ENCODE peak calls at places on chromosome 6, in eight cellular contexts. Z, Q, X, V, O, B, C and A are unnamed samples.
A peak's percentile ranks its signal among the peaks of the same experiment; 100 is the strongest.

GRCh38 chr6:166341915-166342292 is 441 bp downstream of the SFT2D1 start:
- DNase-seq in C (no peak), X (no peak), B (no peak), O (peak; percentile 34), Z (no peak), Q (no peak), V (no peak), A (no peak)

GRCh38 chr6:34195726-34196115 is 41.0 kb upstream of the HMGA1 start:
- DNase-seq in X (no peak), Q (peak; percentile 27), Z (no peak), B (no peak), C (no peak), V (no peak), O (no peak), A (no peak)

GRCh38 chr6:95815389-95816056 is 200.3 kb upstream of the FUT9 start:
- DNase-seq in V (no peak), Q (no peak), B (no peak), C (peak; percentile 99), Z (no peak), O (peak; percentile 13), X (no peak), A (no peak)

GRCh38 chr6:155528982-155529453 is 73.4 kb upstream of the NOX3 start:
- DNase-seq in Z (no peak), O (no peak), X (peak; percentile 96), V (peak; percentile 94), B (no peak), Q (no peak), C (peak; percentile 95), A (peak; percentile 7)

GRCh38 chr6:107361568-107362270 is 97.6 kb downstream of the PDSS2 start:
- DNase-seq in C (peak; percentile 85), X (peak; percentile 80), O (no peak), B (no peak), Z (no peak), V (peak; percentile 82), Q (no peak), A (peak; percentile 20)

GRCh38 chr6:4964675-4965336 is 39.0 kb downstream of the RPP40 start:
- DNase-seq in Q (no peak), X (no peak), C (no peak), O (no peak), B (no peak), Z (no peak), V (no peak), A (no peak)

GRCh38 chr6:149897015-149897697 is 757 bp downstream of the RAET1E start:
- DNase-seq in O (peak; percentile 82), X (peak; percentile 70), Q (peak; percentile 79), B (peak; percentile 52), Z (peak; percentile 89), C (no peak), V (peak; percentile 92), A (peak; percentile 28)

GRCh38 chr6:11043961-11044711 is at the start of gene ELOVL2:
- DNase-seq in Z (no peak), X (no peak), O (peak; percentile 77), Q (peak; percentile 49), C (peak; percentile 59), B (peak; percentile 40), V (peak; percentile 61), A (peak; percentile 67)

GRCh38 chr6:68572525-68572924 is 62.6 kb upstream of the ADGRB3 start:
- DNase-seq in B (no peak), Z (no peak), V (no peak), C (peak; percentile 62), O (peak; percentile 46), Q (no peak), X (peak; percentile 5), A (peak; percentile 33)

GRCh38 chr6:170129691-170130171 is 161.1 kb downstream of the DLL1 start:
- DNase-seq in Z (peak; percentile 55), X (no peak), O (peak; percentile 60), Q (peak; percentile 80), V (no peak), C (no peak), B (no peak), A (peak; percentile 80)

GRCh38 chr6:47105469-47106188 is 63.5 kb upstream of the ADGRF1 start:
- DNase-seq in X (no peak), Z (no peak), B (no peak), C (no peak), O (no peak), V (no peak), Q (no peak), A (no peak)

GRCh38 chr6:78598966-78599365 is 268.4 kb upstream of the IRAK1BP1 start:
- DNase-seq in X (peak; percentile 91), B (peak; percentile 3), Q (no peak), C (no peak), Z (no peak), V (peak; percentile 97), O (no peak), A (no peak)
- H3K27ac ChIP-seq in X (no peak overlapping the region), B (peak overlapping the region; percentile 53), Q (no peak overlapping the region), C (no peak overlapping the region), Z (peak overlapping the region; percentile 47), V (no peak overlapping the region), O (peak overlapping the region; percentile 20), A (no peak overlapping the region)

GRCh38 chr6:13427346-13427745 is 60.1 kb downstream of the GFOD1 start:
- DNase-seq in V (no peak), B (no peak), X (no peak), Q (no peak), Z (no peak), C (no peak), O (no peak), A (no peak)
- H3K27ac ChIP-seq in V (no peak overlapping the region), B (no peak overlapping the region), X (no peak overlapping the region), Q (peak overlapping the region; percentile 67), Z (peak overlapping the region; percentile 91), C (no peak overlapping the region), O (no peak overlapping the region), A (no peak overlapping the region)

DNA sequence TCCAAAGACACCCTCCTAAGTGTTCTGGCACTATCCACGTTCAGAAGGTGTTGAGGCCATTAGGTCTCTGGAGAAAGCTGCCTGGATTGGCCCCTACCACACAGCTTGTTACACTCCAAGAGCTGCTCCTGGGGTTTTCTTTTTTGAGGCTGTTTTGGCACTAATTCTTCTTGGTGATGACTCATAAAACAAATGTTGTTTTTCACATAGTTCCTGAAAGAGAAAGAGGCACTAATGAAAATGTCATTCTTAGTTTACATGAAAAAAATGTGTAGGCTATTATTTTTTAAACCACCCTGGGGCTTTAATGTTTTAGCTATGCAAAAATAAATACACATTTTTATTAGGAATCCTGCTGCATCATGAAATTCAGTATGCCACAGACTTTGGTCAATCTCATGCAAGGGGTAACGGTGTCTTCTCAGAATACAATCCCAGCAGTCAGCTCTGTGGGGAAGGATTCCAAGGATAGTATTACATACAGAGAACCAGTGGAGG is 38.1 kb downstream of the TBPL1 start:
- DNase-seq in Q (no peak), C (peak; percentile 21), O (no peak), X (peak; percentile 65), B (no peak), V (peak; percentile 90), Z (no peak), A (peak; percentile 33)
- H3K27ac ChIP-seq in Q (no peak overlapping the region), C (no peak overlapping the region), O (no peak overlapping the region), X (peak overlapping the region; percentile 22), B (peak overlapping the region; percentile 41), V (peak overlapping the region; percentile 76), Z (peak overlapping the region; percentile 4), A (no peak overlapping the region)

DNA sequence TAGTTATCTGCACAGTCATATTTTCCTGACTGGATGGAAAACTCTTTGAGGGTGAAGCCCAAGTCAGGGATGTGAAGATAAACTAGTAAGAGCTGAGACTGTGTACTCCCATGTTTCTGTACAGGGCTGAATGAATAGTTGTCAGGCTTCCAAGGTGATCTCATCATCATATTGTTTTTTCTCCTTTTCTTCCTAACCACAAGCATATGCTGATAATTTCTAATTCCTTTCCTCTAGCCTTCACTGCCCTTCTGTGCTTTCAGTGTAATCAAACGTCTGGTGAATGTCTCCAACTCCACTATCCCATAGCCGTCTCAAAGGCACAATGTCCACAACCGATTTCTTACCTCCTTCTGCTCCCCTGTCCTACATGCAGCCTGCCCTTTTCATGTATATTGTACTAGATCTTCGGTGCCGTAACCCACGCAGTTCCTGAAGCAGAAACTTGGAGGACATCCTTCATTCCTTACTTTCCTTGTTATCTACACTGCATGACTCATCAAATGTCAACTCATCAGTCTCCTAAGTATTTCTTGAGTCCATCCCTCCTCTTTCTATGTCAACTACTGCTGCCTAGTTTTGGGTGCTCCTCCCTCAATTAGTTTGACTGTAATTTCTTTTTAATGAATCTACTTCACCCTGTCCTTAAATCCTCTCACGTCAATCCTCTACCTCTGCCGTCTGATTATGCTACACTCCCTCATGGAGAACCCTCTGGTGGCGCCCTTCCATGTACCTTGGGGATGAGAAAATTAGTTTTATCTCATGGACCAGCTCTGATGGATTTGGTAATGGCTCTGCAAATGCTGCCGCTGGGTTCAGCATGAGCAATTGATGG is 21.9 kb downstream of the NCOA7 start:
- DNase-seq in Q (no peak), C (no peak), V (peak; percentile 98), X (peak; percentile 93), O (no peak), Z (no peak), B (peak; percentile 33), A (peak; percentile 57)
- H3K27ac ChIP-seq in Q (peak overlapping the region; percentile 68), C (no peak overlapping the region), V (peak overlapping the region; percentile 75), X (peak overlapping the region; percentile 89), O (peak overlapping the region; percentile 76), Z (peak overlapping the region; percentile 59), B (peak overlapping the region; percentile 46), A (peak overlapping the region; percentile 26)

GRCh38 chr6:87904041-87904440 is 143.6 kb upstream of the SPACA1 start:
- DNase-seq in Z (no peak), X (no peak), C (no peak), B (no peak), Q (no peak), V (no peak), O (no peak), A (no peak)
- H3K27ac ChIP-seq in Z (no peak overlapping the region), X (no peak overlapping the region), C (no peak overlapping the region), B (no peak overlapping the region), Q (no peak overlapping the region), V (no peak overlapping the region), O (no peak overlapping the region), A (no peak overlapping the region)

GRCh38 chr6:167444602-167445346 is 119.9 kb downstream of the TTLL2 start:
- DNase-seq in X (no peak), C (peak; percentile 20), Q (no peak), Z (peak; percentile 34), V (no peak), B (no peak), O (no peak), A (no peak)

GRCh38 chr6:167448378-167448777 is 123.5 kb downstream of the TTLL2 start:
- DNase-seq in Z (peak; percentile 52), C (no peak), B (no peak), X (no peak), Q (no peak), O (no peak), V (no peak), A (no peak)

GRCh38 chr6:167443098-167443680 is 118.3 kb downstream of the TTLL2 start:
- DNase-seq in O (no peak), B (no peak), V (no peak), Q (no peak), X (no peak), Z (no peak), C (no peak), A (no peak)

GRCh38 chr6:167441653-167442644 is 117.1 kb downstream of the TTLL2 start:
- DNase-seq in V (no peak), C (no peak), Q (no peak), O (peak; percentile 28), B (no peak), Z (no peak), X (no peak), A (no peak)

GRCh38 chr6:167445568-167445967 is 120.7 kb downstream of the TTLL2 start:
- DNase-seq in Z (peak; percentile 30), V (no peak), X (no peak), C (no peak), B (no peak), O (no peak), Q (no peak), A (no peak)
- H3K27ac ChIP-seq in Z (no peak overlapping the region), V (no peak overlapping the region), X (no peak overlapping the region), C (no peak overlapping the region), B (no peak overlapping the region), O (no peak overlapping the region), Q (no peak overlapping the region), A (no peak overlapping the region)